ENCODE peak calls at places on chromosome 9, in seven cellular contexts. D, J, E, H, L, Y and T are unnamed samples.
A peak's percentile ranks its signal among the peaks of the same experiment; 100 is the strongest.

GRCh38 chr9:92094655-92095054 is 20.6 kb downstream of the SPTLC1 start:
- DNase-seq in J (no peak), H (no peak), E (no peak), D (peak; percentile 43), Y (no peak), L (no peak), T (no peak)

GRCh38 chr9:135647897-135648296 is 8.6 kb upstream of the GLT6D1 start:
- DNase-seq in Y (no peak), J (no peak), L (no peak), H (no peak), D (no peak), E (no peak), T (no peak)

GRCh38 chr9:97501177-97501971 is at the start of gene TMOD1:
- DNase-seq in L (peak; percentile 50), D (peak; percentile 34), E (peak; percentile 83), J (peak; percentile 86), Y (peak; percentile 55), H (peak; percentile 78), T (peak; percentile 69)

GRCh38 chr9:86547596-86547995 is 193.4 kb upstream of the TUT7 start:
- DNase-seq in L (no peak), D (no peak), H (no peak), E (no peak), Y (no peak), J (no peak), T (no peak)

GRCh38 chr9:90546200-90546599 is 96.4 kb downstream of the DIRAS2 start:
- DNase-seq in H (no peak), J (no peak), L (no peak), E (no peak), D (peak; percentile 94), Y (no peak), T (no peak)

GRCh38 chr9:104740596-104740995 is 6.9 kb upstream of the NIPSNAP3A start:
- DNase-seq in E (no peak), Y (peak; percentile 43), J (no peak), L (no peak), H (no peak), D (peak; percentile 64), T (no peak)

GRCh38 chr9:76642701-76643209 is 121.5 kb upstream of the PCA3 start:
- DNase-seq in H (no peak), E (no peak), Y (no peak), L (no peak), D (no peak), J (no peak), T (no peak)

GRCh38 chr9:130390371-130390770 is 54.4 kb upstream of the ASS1 start:
- DNase-seq in Y (no peak), E (no peak), J (no peak), H (no peak), D (no peak), L (no peak), T (no peak)

GRCh38 chr9:26955222-26955903 is 849 bp upstream of the IFT74 start:
- DNase-seq in J (no peak), E (no peak), H (no peak), D (no peak), Y (no peak), L (no peak), T (no peak)

GRCh38 chr9:12748016-12748415 is 26.8 kb upstream of the LURAP1L start:
- DNase-seq in L (no peak), Y (peak; percentile 71), J (no peak), D (peak; percentile 84), H (no peak), E (no peak), T (no peak)

GRCh38 chr9:91196103-91196761 is 165.5 kb downstream of the AUH start:
- DNase-seq in Y (no peak), D (no peak), E (no peak), L (no peak), J (no peak), H (no peak), T (no peak)

GRCh38 chr9:129362287-129363098 is 184.4 kb upstream of the IER5L start:
- DNase-seq in Y (no peak), E (no peak), L (no peak), H (no peak), J (no peak), D (no peak), T (no peak)

GRCh38 chr9:111178361-111179043 is 140.2 kb upstream of the LPAR1 start:
- DNase-seq in D (peak; percentile 95), E (no peak), Y (peak; percentile 19), L (no peak), J (no peak), H (no peak), T (no peak)

GRCh38 chr9:14393382-14393781 is 79.4 kb upstream of the NFIB start:
- DNase-seq in J (no peak), H (no peak), L (no peak), D (no peak), Y (no peak), E (no peak), T (no peak)

GRCh38 chr9:91119679-91120078 is 242.0 kb downstream of the AUH start:
- DNase-seq in H (no peak), Y (no peak), L (no peak), D (peak; percentile 90), J (no peak), E (no peak), T (no peak)

GRCh38 chr9:99296375-99296951 is 74.4 kb downstream of the SEC61B start:
- DNase-seq in L (no peak), Y (no peak), D (no peak), E (no peak), J (peak; percentile 67), H (peak; percentile 27), T (no peak)

GRCh38 chr9:89805726-89806125 is 200.9 kb downstream of the GADD45G start:
- DNase-seq in L (no peak), Y (no peak), E (no peak), J (no peak), D (no peak), H (no peak), T (no peak)

GRCh38 chr9:123026425-123026824 is 7.0 kb upstream of the GPR21 start:
- DNase-seq in J (no peak), Y (no peak), E (no peak), H (no peak), L (no peak), D (no peak), T (no peak)

GRCh38 chr9:105244996-105245719 is 707 bp downstream of the SLC44A1 start:
- DNase-seq in L (no peak), D (no peak), E (peak; percentile 30), Y (peak; percentile 11), H (peak; percentile 34), J (peak; percentile 73), T (peak; percentile 11)

GRCh38 chr9:88799706-88800682 is 191.3 kb upstream of the S1PR3 start:
- DNase-seq in J (no peak), L (no peak), H (no peak), D (no peak), Y (peak; percentile 69), E (no peak), T (no peak)

GRCh38 chr9:37428345-37428744 is 5.8 kb downstream of the GRHPR start:
- DNase-seq in D (no peak), L (no peak), Y (no peak), J (peak; percentile 53), H (no peak), E (no peak), T (no peak)

GRCh38 chr9:3441197-3441816 is 84.5 kb downstream of the RFX3 start:
- DNase-seq in Y (peak; percentile 80), H (peak; percentile 16), L (no peak), E (peak; percentile 34), D (peak; percentile 77), J (no peak), T (no peak)

GRCh38 chr9:131537946-131538345 is 6.9 kb upstream of the UCK1 start:
- DNase-seq in Y (no peak), J (no peak), L (no peak), D (no peak), E (no peak), H (no peak), T (no peak)
- TF ChIP-seq POLR2A in Y (no peak), J (no peak), L (no peak), D (no peak), E (no peak), H (no peak), T (no peak)

GRCh38 chr9:93127395-93127911 is 6.6 kb downstream of the NINJ1 start:
- DNase-seq in L (peak; percentile 9), J (peak; percentile 72), H (no peak), Y (no peak), D (no peak), E (no peak), T (no peak)
- H3K27ac ChIP-seq in L (peak overlapping the region; percentile 97), J (peak overlapping the region; percentile 100), H (peak overlapping the region; percentile 79), Y (peak overlapping the region; percentile 31), D (no peak overlapping the region), E (peak overlapping the region; percentile 23), T (peak overlapping the region; percentile 34)

GRCh38 chr9:124242331-124243194 is 15.2 kb upstream of the NEK6 start:
- DNase-seq in Y (peak; percentile 68), H (peak; percentile 48), D (peak; percentile 59), J (peak; percentile 74), E (no peak), L (no peak), T (no peak)
- H3K4me3 ChIP-seq in Y (no peak overlapping the region), H (peak overlapping the region; percentile 40), D (no peak overlapping the region), J (no peak overlapping the region), E (no peak overlapping the region), L (peak overlapping the region; percentile 46), T (no peak overlapping the region)

GRCh38 chr9:83920942-83921707 is at the start of gene KIF27:
- DNase-seq in L (peak; percentile 99), D (peak; percentile 96), E (peak; percentile 88), J (peak; percentile 99), H (peak; percentile 99), Y (peak; percentile 98), T (peak; percentile 98)
- TF ChIP-seq POLR2A in L (peak; percentile 88), D (peak; percentile 83), E (peak; percentile 85), J (peak; percentile 39), H (peak; percentile 89), Y (peak; percentile 93), T (peak; percentile 85)